ENCODE peak calls at places on chromosomes 5 and 9, in eight cellular contexts. J is SK-MEL-5; K is cardiac muscle cell; V is CD8-positive, alpha-beta memory T cell; E is activated CD4-positive, alpha-beta T cell treated with anti-CD3 and anti-CD28 coated beads, Interleukin-2, amount 10 ng/mL, durations not matched to agents 24 days and 14 days; Y is colonic mucosa; I is HFFc6; G is coronary artery. Q is an unnamed sample.

GRCh38 chr9:2826291-2826690 is 17.6 kb downstream of the PUM3 start:
- DNase-seq in Y (no peak), J (peak), E (no peak), V (no peak), G (no peak), K (no peak), I (no peak), Q (no peak)

GRCh38 chr9:112378441-112379176 is 1.3 kb upstream of the HSDL2 start:
- DNase-seq in I (no peak), Y (peak), E (peak), V (no peak), K (no peak), G (no peak), J (no peak), Q (peak)

GRCh38 chr5:56620903-56621680 is 194.3 kb upstream of the MAP3K1 start:
- DNase-seq in V (no peak), I (no peak), E (peak), J (no peak), G (no peak), Y (no peak), K (peak), Q (no peak)

GRCh38 chr9:27117489-27118135 is 8.6 kb downstream of the TEK start:
- DNase-seq in V (no peak), K (peak), E (no peak), J (no peak), Y (peak), I (no peak), G (peak), Q (no peak)

GRCh38 chr5:152202321-152202720 is 202.8 kb downstream of the NMUR2 start:
- DNase-seq in Y (no peak), K (no peak), I (no peak), E (no peak), J (no peak), G (no peak), V (no peak), Q (no peak)

GRCh38 chr9:132141364-132141947 is 20.4 kb upstream of the NTNG2 start:
- DNase-seq in J (peak), K (peak), G (no peak), I (no peak), Y (no peak), V (no peak), E (no peak), Q (peak)

GRCh38 chr9:129038109-129038852 is 1.9 kb downstream of the MIGA2 start:
- DNase-seq in E (no peak), Y (no peak), J (no peak), I (no peak), V (no peak), G (no peak), K (peak), Q (no peak)

GRCh38 chr9:113600871-113601545 is 137.5 kb downstream of the RGS3 start:
- DNase-seq in K (no peak), E (no peak), G (no peak), J (no peak), V (no peak), Y (no peak), I (no peak), Q (no peak)

GRCh38 chr5:127330116-127330515 is 39.5 kb downstream of the MEGF10 start:
- DNase-seq in J (no peak), Y (no peak), G (no peak), E (no peak), I (no peak), K (no peak), V (no peak), Q (no peak)

GRCh38 chr5:43017438-43017820 is 22.7 kb downstream of the ANXA2R start:
- DNase-seq in J (peak), Y (peak), V (no peak), E (peak), I (no peak), K (peak), G (no peak), Q (no peak)

GRCh38 chr9:89367281-89367680 is 49.0 kb downstream of the SECISBP2 start:
- DNase-seq in V (no peak), Y (no peak), E (no peak), J (no peak), G (no peak), I (no peak), K (no peak), Q (no peak)

GRCh38 chr9:87443006-87443405 is 54.7 kb upstream of the DAPK1 start:
- DNase-seq in I (no peak), Y (no peak), K (no peak), V (no peak), G (no peak), J (no peak), E (no peak), Q (no peak)

GRCh38 chr9:21889673-21890072 is 87.2 kb downstream of the MTAP start:
- DNase-seq in E (no peak), G (no peak), V (no peak), K (no peak), Y (no peak), J (no peak), I (no peak), Q (no peak)

GRCh38 chr5:134506054-134507039 is 19.1 kb upstream of the JADE2 start:
- DNase-seq in J (no peak), G (peak), V (no peak), K (peak), I (peak), E (no peak), Y (peak), Q (no peak)

GRCh38 chr5:44646016-44646415 is 162.7 kb upstream of the MRPS30 start:
- DNase-seq in V (no peak), I (no peak), K (no peak), Y (no peak), E (no peak), G (no peak), J (peak), Q (no peak)

GRCh38 chr5:69364414-69364813 is 4.9 kb downstream of the AK6 start:
- DNase-seq in G (no peak), I (peak), J (peak), K (peak), Y (no peak), E (peak), V (peak), Q (no peak)

GRCh38 chr9:109097156-109097555 is 22.6 kb downstream of the TMEM245 start:
- DNase-seq in Y (no peak), G (no peak), K (no peak), I (no peak), J (no peak), V (no peak), E (peak), Q (no peak)

GRCh38 chr5:82023530-82024095 is 51.8 kb downstream of the ATG10 start:
- DNase-seq in G (no peak), E (no peak), K (no peak), J (no peak), I (no peak), V (no peak), Y (no peak), Q (peak)

Q was measured in HAP-1.